ENCODE peak calls at places on chromosomes 7 and 10, in ten cellular contexts. One of them, this sample, is unnamed.

GRCh38 chr7:142999793-143000192 is 27.1 kb downstream of the OR9A2 start:
- DNase-seq in transverse colon: no peak
- DNase-seq in stomach: no peak
- DNase-seq in cardiac muscle cell: no peak
- DNase-seq in BE2C: no peak
- DNase-seq in GM23338: no peak
- DNase-seq in neural progenitor cell: no peak
- DNase-seq in astrocyte: no peak
- DNase-seq in HFFc6: no peak
- DNase-seq in GM10248: no peak
- DNase-seq in this sample: no peak

GRCh38 chr10:20185116-20185515 is 368.9 kb downstream of the PLXDC2 start:
- DNase-seq in cardiac muscle cell: peak; percentile 15
- DNase-seq in GM23338: peak; percentile 54
- DNase-seq in stomach: no peak
- DNase-seq in BE2C: no peak
- DNase-seq in HFFc6: no peak
- DNase-seq in neural progenitor cell: peak; percentile 29
- DNase-seq in GM10248: no peak
- DNase-seq in transverse colon: no peak
- DNase-seq in astrocyte: peak; percentile 23
- DNase-seq in this sample: no peak

GRCh38 chr10:17655567-17656146 is 11.7 kb downstream of the STAM start:
- DNase-seq in BE2C: no peak
- DNase-seq in HFFc6: peak; percentile 60
- DNase-seq in neural progenitor cell: no peak
- DNase-seq in astrocyte: peak; percentile 68
- DNase-seq in stomach: no peak
- DNase-seq in GM23338: no peak
- DNase-seq in transverse colon: no peak
- DNase-seq in GM10248: peak; percentile 56
- DNase-seq in cardiac muscle cell: no peak
- DNase-seq in this sample: no peak

GRCh38 chr7:42993038-42993437 is 60.9 kb downstream of the MRPL32 start:
- DNase-seq in cardiac muscle cell: peak; percentile 5
- DNase-seq in neural progenitor cell: peak; percentile 81
- DNase-seq in transverse colon: no peak
- DNase-seq in astrocyte: no peak
- DNase-seq in stomach: no peak
- DNase-seq in BE2C: no peak
- DNase-seq in GM23338: peak; percentile 74
- DNase-seq in GM10248: no peak
- DNase-seq in HFFc6: no peak
- DNase-seq in this sample: no peak

GRCh38 chr10:129491123-129491734 is 24.2 kb downstream of the MGMT start:
- DNase-seq in stomach: no peak
- DNase-seq in HFFc6: no peak
- DNase-seq in astrocyte: peak; percentile 2
- DNase-seq in GM10248: no peak
- DNase-seq in neural progenitor cell: peak; percentile 46
- DNase-seq in transverse colon: no peak
- DNase-seq in cardiac muscle cell: peak; percentile 9
- DNase-seq in BE2C: no peak
- DNase-seq in GM23338: peak; percentile 48
- DNase-seq in this sample: no peak

GRCh38 chr7:11648104-11648503 is 183.9 kb downstream of the THSD7A start:
- DNase-seq in BE2C: no peak
- DNase-seq in stomach: no peak
- DNase-seq in astrocyte: no peak
- DNase-seq in HFFc6: no peak
- DNase-seq in transverse colon: no peak
- DNase-seq in neural progenitor cell: no peak
- DNase-seq in GM23338: no peak
- DNase-seq in GM10248: no peak
- DNase-seq in cardiac muscle cell: no peak
- DNase-seq in this sample: no peak

GRCh38 chr7:70238171-70238575 is 639.9 kb downstream of the AUTS2 start:
- DNase-seq in neural progenitor cell: peak; percentile 15
- DNase-seq in transverse colon: no peak
- DNase-seq in stomach: no peak
- DNase-seq in HFFc6: no peak
- DNase-seq in cardiac muscle cell: no peak
- DNase-seq in BE2C: peak; percentile 11
- DNase-seq in GM23338: no peak
- DNase-seq in GM10248: peak; percentile 61
- DNase-seq in astrocyte: no peak
- DNase-seq in this sample: no peak

GRCh38 chr7:194257-194995 is 2.1 kb downstream of the FAM20C start:
- DNase-seq in cardiac muscle cell: peak; percentile 56
- DNase-seq in astrocyte: peak; percentile 53
- DNase-seq in stomach: peak; percentile 63
- DNase-seq in BE2C: no peak
- DNase-seq in HFFc6: no peak
- DNase-seq in neural progenitor cell: no peak
- DNase-seq in GM10248: no peak
- DNase-seq in GM23338: peak; percentile 49
- DNase-seq in transverse colon: no peak
- DNase-seq in this sample: no peak

GRCh38 chr7:155531686-155532085 is 14.7 kb downstream of the CNPY1 start:
- DNase-seq in stomach: no peak
- DNase-seq in neural progenitor cell: peak; percentile 74
- DNase-seq in astrocyte: no peak
- DNase-seq in HFFc6: no peak
- DNase-seq in BE2C: no peak
- DNase-seq in GM23338: no peak
- DNase-seq in GM10248: no peak
- DNase-seq in cardiac muscle cell: no peak
- DNase-seq in transverse colon: no peak
- DNase-seq in this sample: no peak

GRCh38 chr10:90969947-90970673 is 49.2 kb upstream of the ANKRD1 start:
- DNase-seq in BE2C: no peak
- DNase-seq in cardiac muscle cell: peak; percentile 30
- DNase-seq in stomach: no peak
- DNase-seq in GM10248: no peak
- DNase-seq in astrocyte: peak; percentile 78
- DNase-seq in GM23338: no peak
- DNase-seq in neural progenitor cell: no peak
- DNase-seq in HFFc6: peak; percentile 79
- DNase-seq in transverse colon: no peak
- DNase-seq in this sample: no peak

GRCh38 chr10:71531485-71532446 is 135.0 kb downstream of the CDH23 start:
- DNase-seq in GM10248: peak; percentile 55
- DNase-seq in transverse colon: no peak
- DNase-seq in astrocyte: no peak
- DNase-seq in GM23338: no peak
- DNase-seq in neural progenitor cell: peak; percentile 49
- DNase-seq in stomach: no peak
- DNase-seq in cardiac muscle cell: no peak
- DNase-seq in BE2C: no peak
- DNase-seq in HFFc6: no peak
- DNase-seq in this sample: no peak

GRCh38 chr7:2675256-2675764 is 12.7 kb upstream of the AMZ1 start:
- DNase-seq in astrocyte: no peak
- DNase-seq in GM23338: no peak
- DNase-seq in cardiac muscle cell: no peak
- DNase-seq in HFFc6: no peak
- DNase-seq in GM10248: no peak
- DNase-seq in transverse colon: no peak
- DNase-seq in BE2C: no peak
- DNase-seq in neural progenitor cell: no peak
- DNase-seq in stomach: no peak
- DNase-seq in this sample: no peak

GRCh38 chr10:131825960-131826650 is 74.7 kb upstream of the PPP2R2D start:
- DNase-seq in BE2C: no peak
- DNase-seq in neural progenitor cell: no peak
- DNase-seq in astrocyte: no peak
- DNase-seq in transverse colon: no peak
- DNase-seq in GM23338: no peak
- DNase-seq in cardiac muscle cell: no peak
- DNase-seq in GM10248: no peak
- DNase-seq in stomach: no peak
- DNase-seq in HFFc6: no peak
- DNase-seq in this sample: no peak

GRCh38 chr7:68420342-68420750 is 1177.9 kb upstream of the AUTS2 start:
- DNase-seq in BE2C: no peak
- DNase-seq in astrocyte: no peak
- DNase-seq in GM23338: no peak
- DNase-seq in transverse colon: no peak
- DNase-seq in HFFc6: no peak
- DNase-seq in GM10248: no peak
- DNase-seq in stomach: no peak
- DNase-seq in neural progenitor cell: no peak
- DNase-seq in cardiac muscle cell: no peak
- DNase-seq in this sample: peak; percentile 38

GRCh38 chr10:18822156-18822555 is 162.9 kb downstream of the ARL5B start:
- DNase-seq in transverse colon: no peak
- DNase-seq in GM23338: peak; percentile 74
- DNase-seq in BE2C: no peak
- DNase-seq in GM10248: no peak
- DNase-seq in cardiac muscle cell: peak; percentile 9
- DNase-seq in neural progenitor cell: peak; percentile 73
- DNase-seq in astrocyte: peak; percentile 21
- DNase-seq in stomach: no peak
- DNase-seq in HFFc6: no peak
- DNase-seq in this sample: no peak

GRCh38 chr10:17713133-17713532 is 38.9 kb upstream of the TMEM236 start:
- DNase-seq in transverse colon: no peak
- DNase-seq in stomach: no peak
- DNase-seq in neural progenitor cell: peak; percentile 50
- DNase-seq in BE2C: peak; percentile 68
- DNase-seq in cardiac muscle cell: no peak
- DNase-seq in GM10248: no peak
- DNase-seq in GM23338: no peak
- DNase-seq in HFFc6: no peak
- DNase-seq in astrocyte: no peak
- DNase-seq in this sample: no peak

GRCh38 chr7:18117482-18117881 is 89.8 kb upstream of the PRPS1L1 start:
- DNase-seq in HFFc6: peak; percentile 30
- DNase-seq in transverse colon: no peak
- DNase-seq in stomach: no peak
- DNase-seq in astrocyte: peak; percentile 94
- DNase-seq in BE2C: no peak
- DNase-seq in cardiac muscle cell: no peak
- DNase-seq in GM23338: no peak
- DNase-seq in GM10248: no peak
- DNase-seq in neural progenitor cell: no peak
- DNase-seq in this sample: no peak

GRCh38 chr7:149495785-149496641 is 1.6 kb downstream of the ZNF746 start:
- DNase-seq in cardiac muscle cell: peak; percentile 88
- DNase-seq in GM23338: no peak
- DNase-seq in HFFc6: peak; percentile 75
- DNase-seq in astrocyte: peak; percentile 76
- DNase-seq in stomach: peak; percentile 61
- DNase-seq in GM10248: no peak
- DNase-seq in neural progenitor cell: no peak
- DNase-seq in transverse colon: peak; percentile 62
- DNase-seq in BE2C: peak; percentile 80
- DNase-seq in this sample: no peak

DNA sequence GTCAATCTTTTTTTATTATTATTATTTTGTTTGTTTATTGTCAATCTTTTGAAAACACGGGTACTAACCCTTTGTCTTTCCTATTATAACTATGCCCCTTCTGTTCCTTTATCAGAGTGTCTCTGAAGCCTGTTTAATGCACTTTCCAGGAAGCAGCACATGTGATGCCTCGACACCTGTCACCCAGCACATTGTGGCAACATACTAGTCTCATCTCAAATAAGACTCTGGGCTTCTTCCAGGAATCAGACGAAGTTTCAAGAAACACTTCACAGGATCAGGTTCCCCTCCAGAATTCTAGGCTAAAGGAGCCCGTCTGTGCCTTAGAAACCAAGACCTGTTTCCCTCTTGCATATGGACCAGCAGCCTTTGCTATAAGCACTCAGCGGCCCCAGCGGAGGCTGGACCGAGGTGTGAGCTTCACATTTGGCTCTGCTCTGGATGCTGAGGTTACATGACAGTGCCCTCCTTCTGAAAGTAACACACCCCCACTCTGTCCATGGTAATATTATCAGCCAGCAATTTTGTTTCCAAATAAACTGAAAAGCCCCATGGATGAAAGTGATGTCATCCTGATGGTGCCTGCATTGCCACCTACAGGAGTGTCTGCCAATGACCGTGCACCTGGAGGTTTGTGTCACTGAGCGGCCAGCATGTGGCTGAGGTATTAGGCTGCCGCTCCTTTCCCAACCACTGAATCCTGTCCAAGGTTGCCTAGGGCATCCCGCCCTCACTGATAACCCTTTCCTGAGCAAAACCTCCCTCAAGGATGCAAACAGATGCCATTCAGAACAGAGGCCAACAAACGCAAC is 38.1 kb downstream of the MKI67 start:
- DNase-seq in stomach: no peak
- DNase-seq in astrocyte: no peak
- DNase-seq in HFFc6: peak; percentile 1
- DNase-seq in neural progenitor cell: no peak
- DNase-seq in GM23338: peak; percentile 57
- DNase-seq in cardiac muscle cell: no peak
- DNase-seq in GM10248: no peak
- DNase-seq in BE2C: no peak
- DNase-seq in transverse colon: no peak
- DNase-seq in this sample: no peak
- TF ChIP-seq CTCF in stomach: no peak
- TF ChIP-seq CTCF in astrocyte: peak; percentile 9
- TF ChIP-seq CTCF in HFFc6: peak; percentile 19
- TF ChIP-seq CTCF in neural progenitor cell: peak; percentile 20
- TF ChIP-seq CTCF in GM23338: peak; percentile 51
- TF ChIP-seq CTCF in cardiac muscle cell: no peak
- TF ChIP-seq CTCF in GM10248: no peak
- TF ChIP-seq CTCF in BE2C: peak; percentile 22
- TF ChIP-seq CTCF in transverse colon: no peak
- TF ChIP-seq CTCF in this sample: no peak

GRCh38 chr10:73232887-73233286 is 14.2 kb downstream of the DNAJC9 start:
- DNase-seq in HFFc6: no peak
- DNase-seq in BE2C: peak; percentile 20
- DNase-seq in cardiac muscle cell: no peak
- DNase-seq in stomach: no peak
- DNase-seq in transverse colon: no peak
- DNase-seq in neural progenitor cell: peak; percentile 34
- DNase-seq in GM10248: no peak
- DNase-seq in GM23338: peak; percentile 45
- DNase-seq in astrocyte: no peak
- DNase-seq in this sample: no peak
- TF ChIP-seq CTCF in HFFc6: peak; percentile 47
- TF ChIP-seq CTCF in BE2C: peak; percentile 45
- TF ChIP-seq CTCF in cardiac muscle cell: no peak
- TF ChIP-seq CTCF in stomach: no peak
- TF ChIP-seq CTCF in transverse colon: no peak
- TF ChIP-seq CTCF in neural progenitor cell: peak; percentile 42
- TF ChIP-seq CTCF in GM10248: no peak
- TF ChIP-seq CTCF in GM23338: peak; percentile 45
- TF ChIP-seq CTCF in astrocyte: no peak
- TF ChIP-seq CTCF in this sample: peak; percentile 8

GRCh38 chr7:34823650-34824258 is 165.7 kb downstream of the NPSR1 start:
- DNase-seq in stomach: peak; percentile 69
- DNase-seq in neural progenitor cell: peak; percentile 67
- DNase-seq in HFFc6: peak; percentile 33
- DNase-seq in astrocyte: peak; percentile 17
- DNase-seq in cardiac muscle cell: peak; percentile 64
- DNase-seq in GM10248: peak; percentile 58
- DNase-seq in BE2C: peak; percentile 63
- DNase-seq in GM23338: peak; percentile 72
- DNase-seq in transverse colon: peak; percentile 55
- DNase-seq in this sample: peak; percentile 86
- TF ChIP-seq CTCF in stomach: peak; percentile 87
- TF ChIP-seq CTCF in neural progenitor cell: peak; percentile 83
- TF ChIP-seq CTCF in HFFc6: peak; percentile 93
- TF ChIP-seq CTCF in astrocyte: peak; percentile 93
- TF ChIP-seq CTCF in cardiac muscle cell: peak; percentile 92
- TF ChIP-seq CTCF in GM10248: peak; percentile 78
- TF ChIP-seq CTCF in BE2C: peak; percentile 94
- TF ChIP-seq CTCF in GM23338: peak; percentile 84
- TF ChIP-seq CTCF in transverse colon: peak; percentile 83
- TF ChIP-seq CTCF in this sample: peak; percentile 90

GRCh38 chr10:100810091-100810834 is 64.9 kb downstream of the PAX2 start:
- DNase-seq in astrocyte: no peak
- DNase-seq in GM10248: no peak
- DNase-seq in BE2C: no peak
- DNase-seq in HFFc6: no peak
- DNase-seq in neural progenitor cell: no peak
- DNase-seq in cardiac muscle cell: no peak
- DNase-seq in stomach: no peak
- DNase-seq in GM23338: no peak
- DNase-seq in transverse colon: no peak
- DNase-seq in this sample: no peak
- TF ChIP-seq CTCF in astrocyte: no peak
- TF ChIP-seq CTCF in GM10248: no peak
- TF ChIP-seq CTCF in BE2C: no peak
- TF ChIP-seq CTCF in HFFc6: no peak
- TF ChIP-seq CTCF in neural progenitor cell: no peak
- TF ChIP-seq CTCF in cardiac muscle cell: no peak
- TF ChIP-seq CTCF in stomach: no peak
- TF ChIP-seq CTCF in GM23338: no peak
- TF ChIP-seq CTCF in transverse colon: no peak
- TF ChIP-seq CTCF in this sample: no peak

This sample was measured in osteocyte.